ENCODE peak calls at places on chromosome 6, in eight cellular contexts. W is cardiac muscle cell; E is astrocyte; D is HCT116; G is CD4-positive, alpha-beta memory T cell; Q is left ventricle myocardium inferior; O is K562; B is CD8-positive, alpha-beta memory T cell. H is an unnamed sample.

GRCh38 chr6:158457616-158458278 is 102.1 kb upstream of the TMEM181 start:
- DNase-seq in W (no peak), E (peak), D (no peak), G (no peak), Q (no peak), O (no peak), B (no peak), H (no peak)

GRCh38 chr6:32153252-32153834 is 598 bp upstream of the PPT2 start:
- DNase-seq in W (peak), E (peak), D (no peak), G (no peak), Q (no peak), O (peak), B (no peak), H (no peak)

GRCh38 chr6:19413323-19413722 is 423.8 kb upstream of the ID4 start:
- DNase-seq in W (no peak), E (peak), D (peak), G (no peak), Q (no peak), O (no peak), B (no peak), H (no peak)

GRCh38 chr6:157246771-157247484 is 76.4 kb downstream of the TMEM242 start:
- DNase-seq in W (no peak), E (no peak), D (no peak), G (no peak), Q (no peak), O (no peak), B (no peak), H (no peak)

GRCh38 chr6:90343581-90343980 is 46.9 kb upstream of the BACH2 start:
- DNase-seq in W (no peak), E (peak), D (peak), G (no peak), Q (no peak), O (no peak), B (no peak), H (no peak)

GRCh38 chr6:33960345-33961313 is 156.8 kb upstream of the MLN start:
- DNase-seq in W (peak), E (no peak), D (no peak), G (no peak), Q (no peak), O (no peak), B (no peak), H (no peak)

GRCh38 chr6:140372064-140372463 is 997.6 kb upstream of the CITED2 start:
- DNase-seq in W (no peak), E (no peak), D (no peak), G (no peak), Q (no peak), O (no peak), B (no peak), H (no peak)

GRCh38 chr6:119728935-119729334 is 379.4 kb upstream of the MAN1A1 start:
- DNase-seq in W (no peak), E (no peak), D (no peak), G (no peak), Q (no peak), O (no peak), B (no peak), H (no peak)

GRCh38 chr6:28336284-28337024 is 506 bp upstream of the ZSCAN31 start:
- DNase-seq in W (peak), E (peak), D (no peak), G (peak), Q (no peak), O (peak), B (peak), H (no peak)

GRCh38 chr6:165441176-165441575 is 131.8 kb upstream of the C6orf118 start:
- DNase-seq in W (no peak), E (no peak), D (no peak), G (no peak), Q (no peak), O (no peak), B (no peak), H (no peak)

GRCh38 chr6:82022614-82023102 is 224.9 kb downstream of the IBTK start:
- DNase-seq in W (peak), E (peak), D (peak), G (no peak), Q (no peak), O (no peak), B (no peak), H (no peak)

GRCh38 chr6:43972915-43973304 is 154.3 kb downstream of the MRPL14 start:
- DNase-seq in W (no peak), E (peak), D (no peak), G (no peak), Q (peak), O (no peak), B (no peak), H (peak)

GRCh38 chr6:56381852-56382251 is 134.5 kb upstream of the COL21A1 start:
- DNase-seq in W (no peak), E (peak), D (no peak), G (no peak), Q (no peak), O (no peak), B (no peak), H (no peak)

GRCh38 chr6:164022632-164023031 is 608.1 kb downstream of the QKI start:
- DNase-seq in W (no peak), E (no peak), D (no peak), G (no peak), Q (no peak), O (no peak), B (no peak), H (no peak)

GRCh38 chr6:98669371-98669770 is 165.0 kb upstream of the POU3F2 start:
- DNase-seq in W (no peak), E (no peak), D (no peak), G (no peak), Q (no peak), O (no peak), B (no peak), H (no peak)

GRCh38 chr6:143449731-143450452 is 603 bp downstream of the ADAT2 start:
- DNase-seq in W (peak), E (peak), D (no peak), G (peak), Q (no peak), O (peak), B (peak), H (no peak)

GRCh38 chr6:1094306-1094705 is 217.6 kb upstream of the FOXQ1 start:
- DNase-seq in W (no peak), E (no peak), D (no peak), G (no peak), Q (no peak), O (no peak), B (no peak), H (no peak)

GRCh38 chr6:52523363-52524207 is 53.3 kb downstream of the TRAM2 start:
- DNase-seq in W (no peak), E (no peak), D (no peak), G (no peak), Q (no peak), O (no peak), B (no peak), H (no peak)

GRCh38 chr6:11947063-11947462 is 65.0 kb upstream of the HIVEP1 start:
- DNase-seq in W (no peak), E (no peak), D (no peak), G (no peak), Q (no peak), O (no peak), B (no peak), H (no peak)

GRCh38 chr6:33168202-33168601 is 24.1 kb downstream of the COL11A2 start:
- DNase-seq in W (no peak), E (no peak), D (no peak), G (no peak), Q (no peak), O (no peak), B (no peak), H (no peak)

GRCh38 chr6:31794866-31795615 is 511 bp downstream of the VARS1 start:
- DNase-seq in W (peak), E (no peak), D (no peak), G (no peak), Q (no peak), O (peak), B (no peak), H (no peak)

GRCh38 chr6:97626586-97627441 is 343.8 kb upstream of the MMS22L start:
- DNase-seq in W (no peak), E (peak), D (no peak), G (no peak), Q (no peak), O (no peak), B (no peak), H (no peak)

GRCh38 chr6:106448000-106448426 is 87.5 kb downstream of the CRYBG1 start:
- DNase-seq in W (no peak), E (no peak), D (no peak), G (no peak), Q (peak), O (no peak), B (no peak), H (no peak)

GRCh38 chr6:53986721-53987526 is 124.3 kb upstream of the MLIP start:
- DNase-seq in W (peak), E (peak), D (no peak), G (no peak), Q (no peak), O (no peak), B (no peak), H (no peak)

GRCh38 chr6:123201869-123202372 is 205.9 kb downstream of the CLVS2 start:
- DNase-seq in W (no peak), E (no peak), D (no peak), G (no peak), Q (no peak), O (no peak), B (no peak), H (no peak)

GRCh38 chr6:123208111-123208510 is 212.1 kb downstream of the CLVS2 start:
- DNase-seq in W (no peak), E (no peak), D (no peak), G (no peak), Q (no peak), O (no peak), B (no peak), H (no peak)

DNA sequence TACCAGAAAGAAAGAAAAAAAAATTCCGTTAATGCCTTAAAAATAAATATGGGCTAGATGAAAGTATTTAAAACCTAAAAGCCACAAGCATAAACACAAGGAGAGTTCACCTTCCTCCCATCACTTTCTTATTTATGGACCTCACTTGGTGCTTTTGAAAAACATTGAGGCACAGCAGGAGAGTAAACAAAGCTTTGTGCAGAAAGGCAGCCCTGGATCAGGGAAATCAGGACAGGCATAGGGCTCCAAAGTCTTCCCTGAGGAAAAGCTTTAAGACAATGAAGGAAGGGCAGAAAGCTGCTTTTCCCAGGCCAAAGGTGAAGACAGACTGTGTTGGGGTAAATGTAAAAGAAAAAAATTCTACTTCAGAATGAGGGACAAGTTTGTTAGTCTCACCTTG is 207.9 kb downstream of the CLVS2 start:
- DNase-seq in W (no peak), E (no peak), D (no peak), G (no peak), Q (no peak), O (no peak), B (no peak), H (no peak)
- H3K4me3 ChIP-seq in W (no peak), E (no peak), D (no peak), G (no peak), Q (no peak), O (no peak), B (no peak), H (no peak)

DNA sequence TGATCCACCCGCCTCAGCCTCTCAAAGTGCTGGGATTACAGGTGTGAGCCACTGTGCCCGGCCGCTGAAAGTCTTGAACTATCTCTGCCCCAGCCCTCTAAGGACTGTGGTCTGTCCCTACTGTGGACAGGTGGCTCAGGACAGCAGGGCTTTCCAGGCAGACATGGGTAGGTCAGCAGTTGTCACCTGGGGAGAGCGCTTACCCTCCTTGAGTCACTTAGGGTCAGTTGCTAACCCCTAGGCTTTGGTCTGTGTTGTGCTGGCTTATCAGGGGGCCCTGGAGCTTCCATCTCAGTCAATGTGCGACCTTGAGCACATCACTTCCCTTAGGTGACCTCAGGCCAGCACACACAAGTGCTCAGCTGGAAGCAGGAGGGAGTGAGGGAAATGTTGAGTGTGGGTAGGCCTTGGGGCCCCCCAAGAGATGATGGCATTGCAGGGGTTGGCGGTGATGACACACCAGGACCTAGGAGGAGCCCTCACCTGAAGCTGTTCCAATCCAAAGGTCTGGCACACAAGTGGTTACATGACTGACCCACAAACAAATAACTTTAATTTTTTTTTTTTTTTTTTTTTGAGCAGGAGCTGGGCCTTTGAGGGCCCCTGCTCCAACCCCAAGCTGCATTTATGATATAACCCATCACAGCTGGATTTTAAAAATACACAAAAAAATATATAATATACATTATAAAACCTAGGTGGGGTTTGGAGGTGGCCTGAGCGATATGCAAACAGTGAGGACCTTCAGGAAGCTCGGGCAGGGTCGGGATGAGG is 5.1 kb downstream of the RPL10A start:
- DNase-seq in W (no peak), E (no peak), D (no peak), G (no peak), Q (no peak), O (no peak), B (no peak), H (no peak)
- H3K27ac ChIP-seq in W (peak), E (no peak), D (peak), G (no peak), Q (no peak), O (peak), B (no peak), H (no peak)

GRCh38 chr6:125745281-125746018 is 4.0 kb upstream of the HEY2 start:
- DNase-seq in W (peak), E (no peak), D (no peak), G (no peak), Q (no peak), O (no peak), B (no peak), H (no peak)

GRCh38 chr6:125747589-125748533 is 1.6 kb upstream of the HEY2 start:
- DNase-seq in W (peak), E (no peak), D (no peak), G (peak), Q (peak), O (peak), B (peak), H (no peak)

GRCh38 chr6:125746019-125746414 is 3.4 kb upstream of the HEY2 start:
- DNase-seq in W (no peak), E (no peak), D (no peak), G (no peak), Q (no peak), O (no peak), B (no peak), H (no peak)

GRCh38 chr6:125748534-125749111 is 809 bp upstream of the HEY2 start:
- DNase-seq in W (peak), E (no peak), D (no peak), G (peak), Q (no peak), O (no peak), B (no peak), H (no peak)

GRCh38 chr6:125746731-125747588 is 2.5 kb upstream of the HEY2 start:
- DNase-seq in W (peak), E (peak), D (no peak), G (peak), Q (peak), O (peak), B (peak), H (peak)
- H3K4me3 ChIP-seq in W (peak), E (peak), D (peak), G (peak), Q (peak), O (peak), B (peak), H (peak)

DNA sequence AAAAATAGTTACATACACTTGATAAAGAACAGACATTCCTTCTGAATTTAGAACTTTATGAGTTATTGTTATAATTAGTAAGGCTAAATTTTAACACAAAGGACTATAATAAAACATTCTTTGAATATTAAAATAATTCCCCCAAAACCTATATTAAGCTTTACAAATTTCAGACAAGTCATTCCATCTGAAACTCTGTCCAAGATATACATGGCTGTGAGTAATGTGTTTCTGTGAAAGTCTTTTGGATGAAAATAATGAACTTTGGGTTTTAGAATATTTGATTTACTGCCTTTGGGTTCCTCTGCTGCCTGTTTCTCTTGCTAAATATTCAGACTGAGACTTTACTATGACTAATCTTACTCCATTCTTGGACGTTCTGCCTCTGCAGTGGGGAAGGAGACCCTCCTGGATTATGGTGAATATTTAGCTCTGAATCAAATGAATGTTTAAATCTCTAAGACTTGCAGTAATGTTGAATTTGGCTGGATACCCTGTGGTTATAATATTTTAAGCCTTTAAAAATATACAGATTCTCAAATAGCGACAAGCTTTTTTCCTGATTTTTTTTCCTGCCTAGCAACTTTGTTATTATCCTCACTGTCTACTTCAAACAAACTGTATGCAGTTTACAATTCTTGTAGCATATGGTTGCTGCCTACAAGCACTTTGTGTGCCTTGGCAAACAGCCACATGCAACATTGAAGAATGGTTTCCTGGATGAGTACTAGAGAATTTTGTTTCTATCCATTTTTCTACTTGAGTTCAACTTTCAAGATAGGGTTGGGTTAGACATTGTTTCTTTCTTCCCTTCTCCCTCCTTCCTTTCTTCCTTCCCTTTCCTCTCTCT is 51.4 kb downstream of the TXLNB start:
- DNase-seq in W (no peak), E (peak), D (no peak), G (no peak), Q (no peak), O (no peak), B (no peak), H (no peak)
- H3K27ac ChIP-seq in W (no peak), E (no peak), D (no peak), G (no peak), Q (peak), O (no peak), B (no peak), H (no peak)

GRCh38 chr6:3418521-3419060 is 38.3 kb downstream of the SLC22A23 start:
- DNase-seq in W (no peak), E (no peak), D (no peak), G (no peak), Q (no peak), O (no peak), B (no peak), H (no peak)

GRCh38 chr6:3421763-3422456 is 34.9 kb downstream of the SLC22A23 start:
- DNase-seq in W (no peak), E (peak), D (no peak), G (no peak), Q (no peak), O (peak), B (no peak), H (no peak)

GRCh38 chr6:3421145-3421544 is 35.7 kb downstream of the SLC22A23 start:
- DNase-seq in W (no peak), E (no peak), D (no peak), G (no peak), Q (no peak), O (no peak), B (no peak), H (no peak)

GRCh38 chr6:3417473-3417872 is 39.4 kb downstream of the SLC22A23 start:
- DNase-seq in W (no peak), E (no peak), D (no peak), G (no peak), Q (no peak), O (no peak), B (no peak), H (no peak)

DNA sequence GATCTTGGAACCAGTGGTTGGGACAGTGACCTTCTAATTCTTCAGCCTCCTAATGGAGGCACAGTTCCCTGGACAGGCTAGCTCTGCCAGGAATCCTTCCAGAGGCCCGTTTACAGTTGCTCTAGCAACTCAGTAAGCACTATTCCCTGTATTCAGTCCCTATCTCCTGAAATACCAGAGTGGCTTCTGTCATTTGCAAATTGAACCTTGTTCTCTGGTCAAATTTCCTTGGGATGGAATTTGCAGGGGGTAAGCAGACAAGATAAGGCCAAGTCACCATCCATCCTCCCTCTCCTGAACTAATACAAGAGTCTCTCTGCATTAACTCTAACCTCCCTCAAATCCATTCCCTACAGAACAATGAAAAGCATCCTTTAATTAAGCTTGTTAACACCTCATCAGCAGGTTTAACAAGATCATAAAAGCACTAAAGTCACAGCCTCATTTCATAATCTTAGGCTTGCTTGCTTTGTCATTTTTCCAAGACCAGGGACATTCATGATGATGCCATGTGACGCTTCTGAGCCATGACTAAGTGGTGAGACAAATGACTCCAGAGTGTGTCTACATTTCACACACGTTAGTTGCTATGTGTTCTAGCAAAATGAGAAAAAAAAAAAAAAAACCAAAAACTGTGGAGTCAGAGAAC is 37.1 kb downstream of the SLC22A23 start:
- DNase-seq in W (no peak), E (peak), D (no peak), G (no peak), Q (no peak), O (no peak), B (no peak), H (no peak)
- H3K4me3 ChIP-seq in W (no peak), E (no peak), D (no peak), G (no peak), Q (no peak), O (no peak), B (no peak), H (no peak)

GRCh38 chr6:137313211-137313610 is 94.0 kb upstream of the IFNGR1 start:
- DNase-seq in W (no peak), E (no peak), D (no peak), G (no peak), Q (no peak), O (no peak), B (no peak), H (no peak)

GRCh38 chr6:137311940-137312339 is 92.8 kb upstream of the IFNGR1 start:
- DNase-seq in W (no peak), E (no peak), D (no peak), G (no peak), Q (no peak), O (no peak), B (no peak), H (no peak)

GRCh38 chr6:137307163-137307851 is 88.1 kb upstream of the IFNGR1 start:
- DNase-seq in W (no peak), E (no peak), D (no peak), G (no peak), Q (no peak), O (no peak), B (no peak), H (no peak)

GRCh38 chr6:137313928-137314855 is 95.0 kb upstream of the IFNGR1 start:
- DNase-seq in W (peak), E (peak), D (peak), G (peak), Q (peak), O (peak), B (peak), H (peak)

GRCh38 chr6:137309078-137309762 is 90.0 kb upstream of the IFNGR1 start:
- DNase-seq in W (peak), E (peak), D (peak), G (no peak), Q (peak), O (no peak), B (peak), H (peak)
- H3K27ac ChIP-seq in W (no peak), E (no peak), D (no peak), G (no peak), Q (no peak), O (no peak), B (no peak), H (no peak)

GRCh38 chr6:83853968-83854501 is 875 bp downstream of the RIPPLY2 start:
- DNase-seq in W (no peak), E (no peak), D (no peak), G (no peak), Q (no peak), O (no peak), B (no peak), H (no peak)
- H3K4me3 ChIP-seq in W (peak), E (peak), D (no peak), G (no peak), Q (peak), O (no peak), B (no peak), H (peak)